ENCODE peak calls at places on chromosome 15, in nine cellular contexts. L, T, F, Y, V, X, E, D and K are unnamed samples.

GRCh38 chr15:78216276-78217229 is 17.8 kb downstream of the ACSBG1 start:
- DNase-seq in X (peak), F (no peak), D (peak), E (no peak), Y (peak), T (no peak), L (peak), V (no peak), K (no peak)

GRCh38 chr15:70280781-70281180 is 183.1 kb upstream of the TLE3 start:
- DNase-seq in E (no peak), X (no peak), T (no peak), Y (no peak), D (no peak), V (no peak), F (no peak), L (no peak), K (peak)

GRCh38 chr15:26394801-26395200 is 378.1 kb downstream of the GABRB3 start:
- DNase-seq in X (no peak), L (no peak), Y (no peak), T (no peak), V (no peak), F (no peak), E (no peak), D (no peak), K (no peak)

GRCh38 chr15:66278671-66279070 is 14.7 kb upstream of the DIS3L start:
- DNase-seq in F (no peak), T (no peak), Y (no peak), V (no peak), D (no peak), X (no peak), L (no peak), E (no peak), K (no peak)

GRCh38 chr15:77409259-77410156 is 10.4 kb downstream of the PEAK1 start:
- DNase-seq in L (no peak), F (peak), V (no peak), E (no peak), D (no peak), X (no peak), T (no peak), Y (no peak), K (no peak)

GRCh38 chr15:38853608-38854007 is 289.0 kb upstream of the RASGRP1 start:
- DNase-seq in T (peak), D (no peak), V (peak), L (no peak), Y (no peak), X (no peak), F (peak), E (no peak), K (peak)

GRCh38 chr15:51253385-51253784 is 85.0 kb downstream of the CYP19A1 start:
- DNase-seq in L (no peak), E (no peak), Y (no peak), D (no peak), T (no peak), X (no peak), F (no peak), V (no peak), K (no peak)

GRCh38 chr15:70200003-70200410 is 102.3 kb upstream of the TLE3 start:
- DNase-seq in V (no peak), D (no peak), L (no peak), Y (no peak), T (no peak), E (no peak), F (no peak), X (no peak), K (no peak)

GRCh38 chr15:96678386-96678785 is 347.9 kb downstream of the NR2F2 start:
- DNase-seq in X (no peak), L (no peak), D (no peak), V (no peak), E (no peak), Y (no peak), F (no peak), T (no peak), K (no peak)

GRCh38 chr15:63093486-63094205 is 28.0 kb upstream of the LACTB start:
- DNase-seq in F (peak), X (peak), V (peak), L (peak), E (peak), T (peak), D (peak), Y (peak), K (peak)

GRCh38 chr15:81155375-81156218 is 21.5 kb downstream of the CFAP161 start:
- DNase-seq in L (peak), V (peak), T (peak), Y (peak), F (peak), E (no peak), X (peak), D (peak), K (peak)

GRCh38 chr15:96887730-96888129 is 557.2 kb downstream of the NR2F2 start:
- DNase-seq in Y (no peak), D (no peak), V (no peak), E (no peak), T (no peak), L (no peak), F (no peak), X (no peak), K (no peak)

GRCh38 chr15:99105516-99106341 is 849 bp downstream of the SYNM start:
- DNase-seq in E (no peak), Y (peak), X (peak), L (peak), F (no peak), D (peak), T (peak), V (peak), K (peak)

GRCh38 chr15:66603301-66604179 is 37.7 kb upstream of the LCTL start:
- DNase-seq in F (peak), V (peak), T (peak), D (peak), E (peak), X (peak), L (no peak), Y (peak), K (peak)

GRCh38 chr15:77548608-77549551 is 83.8 kb downstream of the LINGO1 start:
- DNase-seq in Y (no peak), E (no peak), X (no peak), L (no peak), F (no peak), T (peak), V (peak), D (no peak), K (no peak)

GRCh38 chr15:30929064-30929669 is 25.5 kb downstream of the FAN1 start:
- DNase-seq in L (no peak), X (no peak), V (no peak), Y (no peak), T (no peak), E (no peak), F (no peak), D (no peak), K (no peak)

GRCh38 chr15:51869074-51869425 is 39.6 kb downstream of the TMOD3 start:
- DNase-seq in E (no peak), L (no peak), X (peak), F (no peak), Y (no peak), D (no peak), V (no peak), T (no peak), K (no peak)

GRCh38 chr15:48647963-48648362 is 2.5 kb upstream of the FBN1 start:
- DNase-seq in D (no peak), V (peak), X (no peak), E (no peak), T (peak), Y (no peak), L (no peak), F (no peak), K (peak)

GRCh38 chr15:72796210-72796514 is 12.6 kb upstream of the ADPGK start:
- DNase-seq in E (no peak), D (no peak), V (no peak), X (peak), Y (no peak), T (no peak), L (no peak), F (peak), K (no peak)

GRCh38 chr15:64354683-64355558 is 1.1 kb downstream of the CSNK1G1 start:
- DNase-seq in T (no peak), D (peak), X (no peak), V (no peak), L (no peak), F (no peak), E (peak), Y (no peak), K (no peak)

GRCh38 chr15:78299302-78300102 is at the start of gene SKIC8:
- DNase-seq in Y (peak), D (peak), V (peak), L (peak), X (peak), T (peak), E (peak), F (peak), K (peak)

GRCh38 chr15:57861805-57862586 is 155.5 kb downstream of the POLR2M start:
- DNase-seq in D (no peak), L (no peak), E (no peak), X (no peak), Y (no peak), T (no peak), V (no peak), F (no peak), K (no peak)

GRCh38 chr15:77454265-77454664 is 33.6 kb downstream of the HMG20A start:
- DNase-seq in L (no peak), Y (no peak), X (no peak), E (no peak), F (no peak), T (no peak), D (no peak), V (no peak), K (no peak)

GRCh38 chr15:64430000-64430735 is 30.2 kb upstream of the ZNF609 start:
- DNase-seq in X (no peak), Y (no peak), V (peak), T (peak), E (peak), D (peak), L (no peak), F (peak), K (peak)

GRCh38 chr15:63380151-63380827 is 1.4 kb downstream of the CA12 start:
- DNase-seq in D (no peak), L (no peak), Y (no peak), V (no peak), X (no peak), E (no peak), F (no peak), T (no peak), K (no peak)

GRCh38 chr15:75884041-75884440 is 19.6 kb upstream of the FBXO22 start:
- DNase-seq in F (no peak), T (no peak), X (no peak), Y (no peak), E (no peak), D (no peak), L (no peak), V (no peak), K (no peak)

GRCh38 chr15:48590704-48591103 is 54.8 kb downstream of the FBN1 start:
- DNase-seq in V (no peak), X (no peak), E (no peak), Y (no peak), D (no peak), T (no peak), F (no peak), L (no peak), K (no peak)

GRCh38 chr15:66923438-66923881 is 141.9 kb upstream of the SMAD3 start:
- DNase-seq in V (peak), D (peak), T (peak), F (no peak), Y (no peak), X (peak), L (no peak), E (peak), K (peak)

GRCh38 chr15:55221090-55222011 is 24.6 kb upstream of the RSL24D1 start:
- DNase-seq in D (no peak), F (peak), V (no peak), T (no peak), L (peak), Y (no peak), E (no peak), X (peak), K (no peak)

DNA sequence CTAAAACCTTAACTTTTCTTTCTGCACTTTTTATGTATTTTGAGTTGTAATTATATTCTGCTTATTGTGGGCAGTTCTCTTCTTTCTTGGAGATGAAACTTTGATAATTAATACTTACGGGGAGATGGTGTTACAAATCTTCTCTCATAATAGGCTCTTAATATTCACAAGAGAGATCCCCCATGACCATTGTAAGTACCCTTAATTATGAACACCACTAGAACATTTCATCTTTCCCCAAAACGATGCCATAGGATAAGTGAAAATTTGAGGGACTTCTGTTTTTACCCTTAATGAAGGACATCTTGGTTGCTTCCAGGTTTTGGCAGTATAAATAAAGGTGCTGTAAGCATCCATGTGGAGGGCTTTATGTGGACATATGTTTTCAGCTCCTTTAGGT is 60.7 kb downstream of the PIAS1 start:
- DNase-seq in V (no peak), T (no peak), X (no peak), E (no peak), D (no peak), Y (no peak), L (no peak), F (no peak), K (no peak)
- H3K4me3 ChIP-seq in V (no peak), T (no peak), X (peak), E (no peak), D (no peak), Y (peak), L (peak), F (peak), K (no peak)

DNA sequence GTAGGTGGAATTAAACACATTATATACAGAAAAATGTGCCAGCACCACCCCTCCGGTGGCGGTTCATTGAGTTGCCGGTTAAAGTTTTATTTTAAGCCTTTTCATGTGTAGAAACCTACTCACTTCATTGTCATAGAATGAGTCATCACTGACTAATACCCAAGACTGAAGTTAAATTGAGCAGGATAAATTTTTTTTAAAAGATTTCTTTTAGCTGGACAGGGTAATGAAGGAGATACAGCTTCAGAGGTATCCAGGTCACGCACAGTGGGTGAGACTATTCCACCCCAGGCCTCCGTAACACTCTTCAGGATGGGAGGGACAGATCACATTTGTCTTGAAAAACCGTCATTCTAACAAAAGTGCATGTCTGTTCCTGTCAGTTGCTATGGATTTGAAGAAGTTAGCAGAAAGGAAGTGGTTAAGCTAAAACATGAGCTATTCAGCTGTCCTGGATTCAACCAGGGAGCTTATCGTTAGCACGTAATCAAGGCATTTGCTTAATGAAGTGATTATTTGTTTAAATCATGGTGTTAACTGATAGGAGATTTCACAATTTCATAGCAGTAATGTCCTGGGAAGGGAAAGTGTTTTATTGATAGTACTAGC is 23.3 kb downstream of the WHAMM start:
- DNase-seq in X (peak), V (no peak), Y (no peak), T (no peak), D (no peak), L (peak), E (no peak), F (no peak), K (no peak)
- H3K27ac ChIP-seq in X (no peak), V (no peak), Y (peak), T (no peak), D (no peak), L (no peak), E (no peak), F (no peak), K (no peak)

GRCh38 chr15:74336061-74337005 is 31.1 kb downstream of the CYP11A1 start:
- DNase-seq in Y (no peak), F (no peak), T (no peak), D (no peak), L (no peak), X (no peak), V (no peak), E (no peak), K (no peak)

GRCh38 chr15:74335396-74335795 is 32.0 kb downstream of the CYP11A1 start:
- DNase-seq in E (no peak), L (no peak), T (no peak), F (no peak), X (no peak), D (no peak), V (no peak), Y (no peak), K (no peak)

GRCh38 chr15:74337607-74338211 is 29.7 kb downstream of the CYP11A1 start:
- DNase-seq in T (no peak), E (no peak), L (no peak), D (no peak), Y (no peak), V (no peak), F (no peak), X (no peak), K (no peak)

GRCh38 chr15:74338676-74339075 is 28.8 kb downstream of the CYP11A1 start:
- DNase-seq in Y (no peak), E (no peak), F (no peak), X (no peak), D (no peak), V (no peak), T (no peak), L (no peak), K (no peak)

DNA sequence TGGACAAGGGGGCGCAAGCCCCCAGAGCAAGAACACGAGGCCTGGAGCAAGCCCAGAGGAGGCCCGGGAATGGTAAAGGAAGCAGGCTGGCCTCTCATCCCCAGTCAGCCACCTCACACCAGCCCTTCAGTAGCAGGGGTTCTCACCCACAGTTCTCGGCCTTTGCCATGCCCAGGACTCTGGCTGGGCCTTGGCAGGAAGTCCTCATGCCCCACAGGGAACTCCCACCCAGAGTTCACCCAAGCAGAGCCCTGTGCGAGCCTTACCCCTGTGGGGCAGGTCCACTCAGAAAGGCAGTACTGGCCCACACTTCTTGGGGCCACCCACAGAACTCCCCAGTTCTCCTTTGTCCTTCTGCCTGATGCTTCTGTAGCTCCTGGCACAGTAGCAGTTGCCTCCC is 30.3 kb downstream of the CYP11A1 start:
- DNase-seq in X (no peak), Y (no peak), F (no peak), D (no peak), V (no peak), T (no peak), L (no peak), E (no peak), K (no peak)
- TF ChIP-seq CTCF in X (no peak), Y (no peak), F (no peak), D (no peak), V (no peak), T (no peak), L (no peak), E (no peak), K (no peak)

DNA sequence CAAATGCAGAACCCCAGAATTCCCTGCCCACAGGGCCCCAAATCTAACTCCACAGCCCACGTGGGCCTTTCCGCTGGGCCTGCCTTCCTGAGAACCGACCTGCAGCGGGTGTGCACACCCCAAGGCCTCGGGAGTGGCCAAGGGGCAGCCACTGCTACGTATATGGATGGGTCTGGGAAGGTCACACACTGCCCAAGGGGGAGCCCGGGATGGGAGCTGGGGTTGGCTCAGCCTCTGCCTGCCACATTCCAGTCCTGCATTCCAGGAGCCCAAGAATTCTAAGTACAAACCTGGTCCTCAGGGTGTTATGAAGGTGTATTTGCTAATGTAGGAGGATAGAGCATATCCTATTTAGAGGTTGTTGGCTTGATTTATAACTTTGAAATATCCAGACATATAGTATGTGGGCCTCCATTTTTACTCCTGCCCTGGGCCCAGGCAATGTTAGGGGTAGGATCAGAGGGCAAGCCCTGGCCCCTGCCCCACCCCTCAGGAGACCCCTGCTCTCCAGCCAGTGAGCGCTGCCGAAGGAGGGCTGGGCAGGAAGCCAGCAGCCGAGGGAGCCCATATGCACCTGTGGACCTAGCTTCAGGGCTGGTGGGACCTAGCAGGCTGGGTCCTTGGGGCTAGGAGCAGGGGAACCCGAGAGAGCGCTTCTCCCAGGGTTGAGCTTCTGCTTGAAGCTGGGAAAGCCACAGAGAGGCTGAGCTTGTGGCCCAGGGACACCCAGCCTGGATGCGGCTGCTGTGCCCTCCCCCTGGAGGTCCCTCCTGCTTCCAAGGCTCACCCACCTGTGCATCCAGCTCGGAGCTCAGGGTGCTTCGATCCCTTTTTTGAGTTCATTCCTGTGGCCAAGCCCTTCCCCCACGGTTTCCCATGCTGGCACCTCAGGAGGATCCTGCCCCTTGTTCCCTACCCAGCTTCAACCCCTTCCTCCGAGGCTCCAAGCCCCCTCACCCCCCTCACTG is 20.8 kb upstream of the CYP11A1 start:
- DNase-seq in T (peak), D (no peak), Y (no peak), X (no peak), F (no peak), E (no peak), V (peak), L (no peak), K (no peak)
- H3K4me3 ChIP-seq in T (no peak), D (no peak), Y (no peak), X (no peak), F (no peak), E (no peak), V (no peak), L (no peak), K (no peak)

GRCh38 chr15:36992454-36992853 is 107.9 kb downstream of the MEIS2 start:
- DNase-seq in X (no peak), E (no peak), D (no peak), Y (no peak), T (no peak), V (no peak), F (no peak), L (no peak), K (no peak)

GRCh38 chr15:36994809-36995208 is 105.5 kb downstream of the MEIS2 start:
- DNase-seq in V (no peak), E (no peak), Y (no peak), T (no peak), L (no peak), F (no peak), X (no peak), D (no peak), K (no peak)

GRCh38 chr15:36999778-37000177 is 100.6 kb downstream of the MEIS2 start:
- DNase-seq in X (no peak), D (no peak), V (no peak), T (no peak), L (no peak), F (no peak), Y (no peak), E (no peak), K (no peak)

GRCh38 chr15:36996538-36997181 is 103.7 kb downstream of the MEIS2 start:
- DNase-seq in X (no peak), V (no peak), L (no peak), F (no peak), D (no peak), T (no peak), E (no peak), Y (no peak), K (no peak)

DNA sequence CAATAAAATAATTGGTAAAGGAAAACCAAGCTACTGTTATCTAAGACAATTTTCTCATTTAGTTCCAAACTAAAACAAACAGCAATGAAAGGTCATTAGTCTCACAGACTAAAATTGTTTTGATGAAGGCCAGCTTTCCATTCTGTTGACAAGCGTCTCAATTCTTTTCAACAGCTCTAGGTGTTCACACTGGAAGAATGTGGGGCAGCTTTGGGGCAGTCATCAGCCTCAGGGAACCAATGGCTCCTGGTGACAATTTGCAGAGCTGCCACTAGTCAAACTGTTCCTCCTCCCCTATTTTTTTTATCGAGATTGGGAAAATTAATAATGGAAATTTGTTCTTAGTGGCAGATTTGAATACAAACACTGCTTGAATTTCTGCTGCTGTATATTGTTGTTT is 104.2 kb downstream of the MEIS2 start:
- DNase-seq in L (no peak), V (peak), Y (no peak), X (no peak), T (no peak), D (no peak), F (no peak), E (no peak), K (no peak)
- H3K27ac ChIP-seq in L (no peak), V (no peak), Y (no peak), X (no peak), T (no peak), D (no peak), F (no peak), E (no peak), K (no peak)